ENCODE peak calls at places on chromosomes 6 and 20, in six cellular contexts. K is heart right ventricle, L is HT-29, A is A673, I is HTR-8/SVneo, W is nephron progenitor cell. G is an unnamed sample.

GRCh38 chr20:41177636-41178035 is 40.3 kb downstream of the PLCG1 start:
- DNase-seq in K (no peak), L (no peak), A (peak; percentile 43), I (peak; percentile 91), W (no peak), G (no peak)

GRCh38 chr20:49964964-49965780 is 17.6 kb upstream of the SNAI1 start:
- DNase-seq in K (no peak), L (peak; percentile 81), A (peak; percentile 58), I (peak; percentile 89), W (peak; percentile 59), G (no peak)

GRCh38 chr6:5837323-5837722 is 169.4 kb downstream of the NRN1 start:
- DNase-seq in K (no peak), L (no peak), A (no peak), I (no peak), W (no peak), G (no peak)

GRCh38 chr6:15521516-15521915 is 141.3 kb downstream of the DTNBP1 start:
- DNase-seq in K (no peak), L (no peak), A (no peak), I (no peak), W (no peak), G (no peak)

GRCh38 chr20:21004386-21005076 is 101.6 kb downstream of the LINC00237 start:
- DNase-seq in K (no peak), L (no peak), A (no peak), I (no peak), W (no peak), G (no peak)

GRCh38 chr6:112031956-112032355 is 21.9 kb upstream of the CCN6 start:
- DNase-seq in K (no peak), L (no peak), A (no peak), I (no peak), W (no peak), G (no peak)

GRCh38 chr6:53199156-53199555 is 50.5 kb upstream of the GCM1 start:
- DNase-seq in K (no peak), L (no peak), A (no peak), I (no peak), W (no peak), G (no peak)

GRCh38 chr6:136652656-136653055 is 102.4 kb upstream of the MAP7 start:
- DNase-seq in K (no peak), L (no peak), A (no peak), I (no peak), W (no peak), G (no peak)

GRCh38 chr6:15404700-15404980 is 158.8 kb downstream of the JARID2 start:
- DNase-seq in K (no peak), L (no peak), A (no peak), I (no peak), W (no peak), G (no peak)

GRCh38 chr6:72675396-72675795 is 53.5 kb downstream of the KCNQ5 start:
- DNase-seq in K (no peak), L (no peak), A (no peak), I (peak; percentile 2), W (no peak), G (no peak)

GRCh38 chr6:132227937-132228336 is 173.3 kb downstream of the MOXD1 start:
- DNase-seq in K (no peak), L (no peak), A (no peak), I (no peak), W (no peak), G (no peak)

GRCh38 chr6:160667854-160668481 is 3.9 kb upstream of the LPA start:
- DNase-seq in K (no peak), L (peak; percentile 44), A (peak; percentile 18), I (no peak), W (peak; percentile 41), G (peak; percentile 1)

GRCh38 chr20:15205023-15205422 is 867.6 kb upstream of the FLRT3 start:
- DNase-seq in K (no peak), L (no peak), A (no peak), I (no peak), W (no peak), G (no peak)

GRCh38 chr6:20789162-20789561 is 254.9 kb downstream of the CDKAL1 start:
- DNase-seq in K (no peak), L (no peak), A (no peak), I (no peak), W (no peak), G (no peak)

GRCh38 chr20:50646483-50646996 is 44.8 kb downstream of the RIPOR3 start:
- DNase-seq in K (no peak), L (no peak), A (no peak), I (peak; percentile 74), W (no peak), G (no peak)

GRCh38 chr6:139472341-139473038 is 98.0 kb upstream of the CITED2 start:
- DNase-seq in K (no peak), L (no peak), A (no peak), I (no peak), W (no peak), G (no peak)

GRCh38 chr6:142184332-142184731 is 37.3 kb downstream of the VTA1 start:
- DNase-seq in K (no peak), L (no peak), A (no peak), I (no peak), W (no peak), G (no peak)

GRCh38 chr20:48879609-48880008 is 41.9 kb upstream of the ARFGEF2 start:
- DNase-seq in K (no peak), L (no peak), A (peak; percentile 68), I (peak; percentile 60), W (no peak), G (no peak)

GRCh38 chr20:4065405-4065841 is 50.1 kb upstream of the RNF24 start:
- DNase-seq in K (no peak), L (no peak), A (no peak), I (no peak), W (no peak), G (no peak)

GRCh38 chr6:144294016-144294415 is 8.9 kb downstream of the UTRN start:
- DNase-seq in K (no peak), L (no peak), A (peak; percentile 5), I (peak; percentile 42), W (no peak), G (no peak)

GRCh38 chr6:33812669-33813068 is 8.9 kb upstream of the MLN start:
- DNase-seq in K (peak; percentile 52), L (peak; percentile 50), A (peak; percentile 74), I (peak; percentile 65), W (peak; percentile 95), G (peak; percentile 12)

GRCh38 chr6:13357551-13358075 is 29.3 kb upstream of the TBC1D7 start:
- DNase-seq in K (no peak), L (no peak), A (no peak), I (no peak), W (no peak), G (no peak)

GRCh38 chr6:167735498-167736201 is 91.1 kb upstream of the AFDN start:
- DNase-seq in K (no peak), L (no peak), A (peak; percentile 24), I (no peak), W (no peak), G (no peak)

GRCh38 chr6:28634758-28635546 is 109.3 kb downstream of the GPX5 start:
- DNase-seq in K (no peak), L (no peak), A (peak; percentile 47), I (no peak), W (peak; percentile 59), G (no peak)

GRCh38 chr6:136201735-136202134 is 48.4 kb downstream of the MTFR2 start:
- DNase-seq in K (no peak), L (no peak), A (peak; percentile 14), I (no peak), W (no peak), G (no peak)

GRCh38 chr20:39210331-39211074 is 248.4 kb downstream of the DHX35 start:
- DNase-seq in K (no peak), L (no peak), A (no peak), I (no peak), W (peak; percentile 31), G (no peak)

GRCh38 chr6:39821739-39822532 is 29.8 kb downstream of the DAAM2 start:
- DNase-seq in K (peak; percentile 59), L (no peak), A (no peak), I (no peak), W (no peak), G (no peak)

GRCh38 chr6:140436023-140436811 is 1061.8 kb upstream of the CITED2 start:
- DNase-seq in K (no peak), L (no peak), A (no peak), I (no peak), W (no peak), G (no peak)

GRCh38 chr6:183668-184067 is 108.6 kb upstream of the DUSP22 start:
- DNase-seq in K (no peak), L (no peak), A (no peak), I (no peak), W (no peak), G (no peak)

GRCh38 chr6:54519161-54519560 is 210.9 kb downstream of the TINAG start:
- DNase-seq in K (no peak), L (no peak), A (no peak), I (no peak), W (no peak), G (no peak)

GRCh38 chr20:20079102-20079784 is 26.9 kb downstream of the CFAP61 start:
- DNase-seq in K (no peak), L (no peak), A (no peak), I (no peak), W (no peak), G (peak; percentile 36)

G was measured in NCI-H2029.